ENCODE peak calls at places on chromosome 14, in four cellular contexts. One of them, this sample, is unnamed.

GRCh38 chr14:59028476-59029202 is 159.8 kb upstream of the DAAM1 start:
- DNase-seq in endothelial cell of umbilical vein: peak
- DNase-seq in K562: peak
- DNase-seq in Panc1: peak
- DNase-seq in this sample: peak

GRCh38 chr14:105927094-105927475 is 400.7 kb downstream of the TMEM121 start:
- DNase-seq in endothelial cell of umbilical vein: no peak
- DNase-seq in K562: peak
- DNase-seq in Panc1: no peak
- DNase-seq in this sample: no peak

GRCh38 chr14:37369446-37369845 is 171.7 kb downstream of the MIPOL1 start:
- DNase-seq in endothelial cell of umbilical vein: no peak
- DNase-seq in K562: no peak
- DNase-seq in Panc1: no peak
- DNase-seq in this sample: no peak

GRCh38 chr14:65373011-65373670 is 39.4 kb upstream of the FUT8 start:
- DNase-seq in endothelial cell of umbilical vein: no peak
- DNase-seq in K562: peak
- DNase-seq in Panc1: no peak
- DNase-seq in this sample: no peak

GRCh38 chr14:65412881-65413738 is 580 bp downstream of the FUT8 start:
- DNase-seq in endothelial cell of umbilical vein: peak
- DNase-seq in K562: peak
- DNase-seq in Panc1: no peak
- DNase-seq in this sample: peak

GRCh38 chr14:36579573-36580140 is 2.8 kb downstream of the NKX2-8 start:
- DNase-seq in endothelial cell of umbilical vein: no peak
- DNase-seq in K562: no peak
- DNase-seq in Panc1: no peak
- DNase-seq in this sample: no peak

GRCh38 chr14:34452258-34452822 is 9.7 kb downstream of the SPTSSA start:
- DNase-seq in endothelial cell of umbilical vein: no peak
- DNase-seq in K562: no peak
- DNase-seq in Panc1: no peak
- DNase-seq in this sample: no peak

GRCh38 chr14:100285021-100285912 is 21.0 kb downstream of the SLC25A29 start:
- DNase-seq in endothelial cell of umbilical vein: peak
- DNase-seq in K562: peak
- DNase-seq in Panc1: no peak
- DNase-seq in this sample: peak

GRCh38 chr14:95294834-95295599 is 24.7 kb downstream of the CLMN start:
- DNase-seq in endothelial cell of umbilical vein: peak
- DNase-seq in K562: no peak
- DNase-seq in Panc1: no peak
- DNase-seq in this sample: no peak

GRCh38 chr14:72739446-72740405 is 154.2 kb downstream of the DPF3 start:
- DNase-seq in endothelial cell of umbilical vein: no peak
- DNase-seq in K562: no peak
- DNase-seq in Panc1: no peak
- DNase-seq in this sample: no peak

GRCh38 chr14:66240112-66240511 is 246.1 kb upstream of the CCDC196 start:
- DNase-seq in endothelial cell of umbilical vein: no peak
- DNase-seq in K562: no peak
- DNase-seq in Panc1: no peak
- DNase-seq in this sample: no peak

GRCh38 chr14:105894125-105894977 is 368.0 kb downstream of the TMEM121 start:
- DNase-seq in endothelial cell of umbilical vein: no peak
- DNase-seq in K562: peak
- DNase-seq in Panc1: no peak
- DNase-seq in this sample: no peak

GRCh38 chr14:25800841-25801240 is 750.9 kb upstream of the STXBP6 start:
- DNase-seq in endothelial cell of umbilical vein: no peak
- DNase-seq in K562: no peak
- DNase-seq in Panc1: no peak
- DNase-seq in this sample: no peak

GRCh38 chr14:64745511-64746041 is 41.4 kb downstream of the PLEKHG3 start:
- DNase-seq in endothelial cell of umbilical vein: no peak
- DNase-seq in K562: no peak
- DNase-seq in Panc1: no peak
- DNase-seq in this sample: no peak

GRCh38 chr14:64806202-64806861 is 73.4 kb downstream of the SPTB start:
- DNase-seq in endothelial cell of umbilical vein: no peak
- DNase-seq in K562: no peak
- DNase-seq in Panc1: peak
- DNase-seq in this sample: no peak

GRCh38 chr14:51805541-51805940 is 54.9 kb upstream of the GNG2 start:
- DNase-seq in endothelial cell of umbilical vein: no peak
- DNase-seq in K562: no peak
- DNase-seq in Panc1: no peak
- DNase-seq in this sample: no peak

GRCh38 chr14:63642229-63642611 is 549 bp upstream of the WDR89 start:
- DNase-seq in endothelial cell of umbilical vein: peak
- DNase-seq in K562: peak
- DNase-seq in Panc1: peak
- DNase-seq in this sample: peak
- TF ChIP-seq POLR2AphosphoS5 in endothelial cell of umbilical vein: no peak
- TF ChIP-seq POLR2AphosphoS5 in K562: no peak
- TF ChIP-seq POLR2AphosphoS5 in Panc1: no peak
- TF ChIP-seq POLR2AphosphoS5 in this sample: no peak

GRCh38 chr14:79513446-79513845 is 697.9 kb downstream of the DIO2 start:
- DNase-seq in endothelial cell of umbilical vein: no peak
- DNase-seq in K562: no peak
- DNase-seq in Panc1: no peak
- DNase-seq in this sample: no peak
- H3K27ac ChIP-seq in endothelial cell of umbilical vein: no peak
- H3K27ac ChIP-seq in K562: no peak
- H3K27ac ChIP-seq in Panc1: no peak
- H3K27ac ChIP-seq in this sample: no peak

GRCh38 chr14:101884537-101885253 is 79.7 kb upstream of the DYNC1H1 start:
- DNase-seq in endothelial cell of umbilical vein: no peak
- DNase-seq in K562: peak
- DNase-seq in Panc1: no peak
- DNase-seq in this sample: no peak
- TF ChIP-seq CTCF in endothelial cell of umbilical vein: no peak
- TF ChIP-seq CTCF in K562: no peak
- TF ChIP-seq CTCF in Panc1: no peak
- TF ChIP-seq CTCF in this sample: no peak

DNA sequence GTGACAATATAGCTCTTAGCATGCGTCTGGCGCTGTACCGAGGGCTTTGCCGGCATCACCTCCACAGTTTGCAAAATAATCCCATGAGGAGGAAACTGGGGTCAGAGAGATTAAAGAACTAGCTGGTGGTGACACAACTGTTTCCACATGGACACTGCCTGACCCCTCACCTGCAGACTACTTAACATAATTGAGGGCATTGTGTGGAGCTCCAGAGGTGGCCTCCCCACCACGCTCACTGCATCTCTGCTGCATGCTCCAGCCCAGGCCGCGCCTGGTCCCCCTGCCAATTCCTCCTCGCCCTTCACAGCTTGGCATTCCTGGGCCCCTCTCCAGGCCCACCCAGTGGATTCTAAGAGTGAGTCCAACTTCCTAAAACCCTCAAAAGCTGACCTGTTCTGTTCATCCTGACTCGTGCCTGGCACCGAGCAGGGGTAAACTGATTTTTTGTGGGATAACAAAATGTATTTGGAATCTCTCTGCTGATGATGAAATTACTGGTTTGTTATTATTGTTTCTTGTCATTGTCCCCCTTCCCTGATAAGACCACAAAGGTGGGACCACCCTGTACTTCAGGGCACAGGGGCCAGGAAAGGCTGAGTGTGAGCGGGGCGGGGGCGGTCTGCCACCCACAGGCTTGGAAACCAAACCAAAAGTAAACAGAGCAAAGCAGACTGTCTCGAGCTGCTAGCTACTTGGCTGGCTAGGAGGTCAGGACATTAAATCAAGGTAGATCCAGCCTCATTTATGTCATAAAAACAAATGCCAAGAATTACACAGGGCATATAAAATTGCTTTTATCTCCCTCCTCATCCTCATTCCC is 40.6 kb downstream of the CHGA start:
- DNase-seq in endothelial cell of umbilical vein: no peak
- DNase-seq in K562: no peak
- DNase-seq in Panc1: no peak
- DNase-seq in this sample: no peak
- TF ChIP-seq POLR2AphosphoS5 in endothelial cell of umbilical vein: no peak
- TF ChIP-seq POLR2AphosphoS5 in K562: no peak
- TF ChIP-seq POLR2AphosphoS5 in Panc1: no peak
- TF ChIP-seq POLR2AphosphoS5 in this sample: no peak

GRCh38 chr14:61512026-61512425 is 183.3 kb upstream of the HIF1A start:
- DNase-seq in endothelial cell of umbilical vein: peak
- DNase-seq in K562: no peak
- DNase-seq in Panc1: no peak
- DNase-seq in this sample: no peak
- H3K27ac ChIP-seq in endothelial cell of umbilical vein: no peak
- H3K27ac ChIP-seq in K562: no peak
- H3K27ac ChIP-seq in Panc1: no peak
- H3K27ac ChIP-seq in this sample: no peak

GRCh38 chr14:76227450-76228050 is 75.8 kb downstream of the GPATCH2L start:
- DNase-seq in endothelial cell of umbilical vein: no peak
- DNase-seq in K562: no peak
- DNase-seq in Panc1: no peak
- DNase-seq in this sample: peak
- TF ChIP-seq CTCF in endothelial cell of umbilical vein: no peak
- TF ChIP-seq CTCF in K562: no peak
- TF ChIP-seq CTCF in Panc1: no peak
- TF ChIP-seq CTCF in this sample: no peak

GRCh38 chr14:50347521-50347920 is 35.4 kb downstream of the DMAC2L start:
- DNase-seq in endothelial cell of umbilical vein: peak
- DNase-seq in K562: peak
- DNase-seq in Panc1: no peak
- DNase-seq in this sample: no peak
- TF ChIP-seq POLR2AphosphoS5 in endothelial cell of umbilical vein: no peak
- TF ChIP-seq POLR2AphosphoS5 in K562: no peak
- TF ChIP-seq POLR2AphosphoS5 in Panc1: no peak
- TF ChIP-seq POLR2AphosphoS5 in this sample: no peak